ENCODE peak calls at places on chromosome 18, in nine cellular contexts. Q, N, M, P, Y, J, R, X and T are unnamed samples.

GRCh38 chr18:12686100-12686499 is 16.4 kb downstream of the CEP76 start:
- DNase-seq in Q (no peak), N (peak; percentile 30), M (no peak), P (no peak), Y (no peak), J (no peak), R (no peak), X (no peak), T (no peak)

GRCh38 chr18:59279722-59280121 is 6.5 kb upstream of the RAX start:
- DNase-seq in Q (no peak), N (no peak), M (no peak), P (no peak), Y (no peak), J (no peak), R (no peak), X (no peak), T (no peak)

GRCh38 chr18:12308386-12309100 is 502 bp downstream of the TUBB6 start:
- DNase-seq in Q (peak; percentile 82), N (peak; percentile 88), M (no peak), P (peak; percentile 90), Y (peak; percentile 87), J (no peak), R (no peak), X (peak; percentile 66), T (no peak)

GRCh38 chr18:25467226-25468065 is 115.5 kb upstream of the ZNF521 start:
- DNase-seq in Q (no peak), N (peak; percentile 43), M (no peak), P (peak; percentile 87), Y (peak; percentile 37), J (no peak), R (no peak), X (no peak), T (no peak)

GRCh38 chr18:3985664-3986063 is 469.4 kb downstream of the DLGAP1 start:
- DNase-seq in Q (no peak), N (peak; percentile 94), M (no peak), P (no peak), Y (no peak), J (no peak), R (no peak), X (no peak), T (no peak)

GRCh38 chr18:13480856-13481255 is 245.5 kb downstream of the FAM210A start:
- DNase-seq in Q (no peak), N (no peak), M (no peak), P (no peak), Y (no peak), J (no peak), R (no peak), X (no peak), T (no peak)

GRCh38 chr18:48078448-48078847 is 148.0 kb upstream of the SMAD2 start:
- DNase-seq in Q (no peak), N (no peak), M (no peak), P (no peak), Y (no peak), J (no peak), R (no peak), X (no peak), T (no peak)

GRCh38 chr18:34128436-34128835 is 96.3 kb downstream of the NOL4 start:
- DNase-seq in Q (no peak), N (peak; percentile 0), M (no peak), P (no peak), Y (no peak), J (no peak), R (no peak), X (no peak), T (no peak)

GRCh38 chr18:27005589-27005988 is 140.1 kb upstream of the AQP4 start:
- DNase-seq in Q (peak; percentile 14), N (no peak), M (no peak), P (no peak), Y (peak; percentile 51), J (no peak), R (no peak), X (no peak), T (no peak)

GRCh38 chr18:38262666-38263065 is 697.1 kb upstream of the CELF4 start:
- DNase-seq in Q (no peak), N (no peak), M (no peak), P (no peak), Y (no peak), J (no peak), R (no peak), X (no peak), T (no peak)

GRCh38 chr18:64618390-64618789 is 469.5 kb upstream of the LINC00305 start:
- DNase-seq in Q (no peak), N (no peak), M (no peak), P (no peak), Y (no peak), J (no peak), R (no peak), X (no peak), T (no peak)

GRCh38 chr18:811192-812122 is 585 bp downstream of the YES1 start:
- DNase-seq in Q (no peak), N (peak; percentile 26), M (peak; percentile 53), P (no peak), Y (peak; percentile 67), J (no peak), R (no peak), X (no peak), T (peak; percentile 74)

GRCh38 chr18:47036298-47036874 is 965 bp upstream of the ELOA2 start:
- DNase-seq in Q (peak; percentile 34), N (peak; percentile 28), M (no peak), P (no peak), Y (peak; percentile 39), J (no peak), R (no peak), X (no peak), T (no peak)

GRCh38 chr18:37476182-37476581 is 89.4 kb downstream of the CELF4 start:
- DNase-seq in Q (peak; percentile 59), N (peak; percentile 14), M (peak; percentile 15), P (no peak), Y (peak; percentile 73), J (no peak), R (peak; percentile 71), X (no peak), T (no peak)

GRCh38 chr18:63182861-63183260 is 136.7 kb downstream of the BCL2 start:
- DNase-seq in Q (no peak), N (no peak), M (no peak), P (no peak), Y (no peak), J (no peak), R (no peak), X (no peak), T (no peak)
- TF ChIP-seq CTCF in Q (no peak), N (no peak), M (no peak), P (no peak), Y (no peak), J (no peak), R (no peak), X (no peak), T (no peak)

GRCh38 chr18:79418642-79419041 is 22.9 kb downstream of the NFATC1 start:
- DNase-seq in Q (no peak), N (no peak), M (no peak), P (no peak), Y (no peak), J (no peak), R (no peak), X (no peak), T (no peak)

GRCh38 chr18:79418236-79418635 is 22.5 kb downstream of the NFATC1 start:
- DNase-seq in Q (no peak), N (no peak), M (no peak), P (no peak), Y (no peak), J (no peak), R (no peak), X (no peak), T (no peak)

GRCh38 chr18:79413901-79414300 is 18.2 kb downstream of the NFATC1 start:
- DNase-seq in Q (no peak), N (no peak), M (no peak), P (no peak), Y (no peak), J (no peak), R (no peak), X (no peak), T (no peak)

GRCh38 chr18:79416677-79417052 is 20.9 kb downstream of the NFATC1 start:
- DNase-seq in Q (no peak), N (no peak), M (no peak), P (no peak), Y (no peak), J (no peak), R (no peak), X (no peak), T (no peak)

DNA sequence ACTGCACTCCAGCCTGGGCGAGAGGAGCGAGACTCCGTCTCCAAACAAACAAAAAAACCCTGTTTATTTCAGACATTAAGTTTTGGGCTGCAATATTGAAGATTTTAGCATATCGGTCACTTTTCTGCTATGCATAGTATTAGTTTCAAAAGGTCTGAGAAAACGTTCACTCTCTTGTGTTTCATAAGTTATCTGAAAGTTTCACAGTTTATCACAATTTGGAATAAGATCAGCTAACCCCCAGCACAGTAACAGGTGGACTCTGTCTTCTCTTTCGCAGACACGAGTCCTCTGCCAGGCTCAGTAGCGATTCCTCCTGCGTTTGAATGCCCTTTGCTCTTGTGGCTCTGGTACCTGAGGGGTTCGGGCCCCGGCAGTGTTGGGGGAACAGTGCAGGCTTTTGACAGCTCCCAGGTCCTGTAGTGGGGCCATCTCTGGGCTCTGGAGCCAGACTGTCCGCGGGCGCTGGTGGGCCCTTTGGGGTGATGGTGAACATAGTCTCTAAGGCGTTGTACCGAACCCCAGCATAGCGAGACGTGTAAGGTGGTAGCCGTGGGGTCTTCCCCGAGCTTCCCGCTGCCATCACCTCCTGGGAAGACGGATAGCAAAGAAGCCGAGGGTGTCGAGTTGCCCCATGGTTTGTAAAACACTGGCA is 20.4 kb downstream of the NFATC1 start:
- DNase-seq in Q (no peak), N (no peak), M (no peak), P (no peak), Y (no peak), J (no peak), R (no peak), X (no peak), T (no peak)
- TF ChIP-seq CTCF in Q (no peak), N (no peak), M (no peak), P (no peak), Y (no peak), J (no peak), R (no peak), X (no peak), T (no peak)

GRCh38 chr18:58135806-58136331 is 91.8 kb downstream of the NEDD4L start:
- DNase-seq in Q (peak; percentile 79), N (peak; percentile 74), M (peak; percentile 27), P (peak; percentile 33), Y (peak; percentile 80), J (no peak), R (peak; percentile 75), X (no peak), T (no peak)
- TF ChIP-seq CTCF in Q (peak; percentile 85), N (peak; percentile 79), M (peak; percentile 78), P (peak; percentile 73), Y (peak; percentile 96), J (peak; percentile 66), R (peak; percentile 84), X (peak; percentile 89), T (peak; percentile 91)

DNA sequence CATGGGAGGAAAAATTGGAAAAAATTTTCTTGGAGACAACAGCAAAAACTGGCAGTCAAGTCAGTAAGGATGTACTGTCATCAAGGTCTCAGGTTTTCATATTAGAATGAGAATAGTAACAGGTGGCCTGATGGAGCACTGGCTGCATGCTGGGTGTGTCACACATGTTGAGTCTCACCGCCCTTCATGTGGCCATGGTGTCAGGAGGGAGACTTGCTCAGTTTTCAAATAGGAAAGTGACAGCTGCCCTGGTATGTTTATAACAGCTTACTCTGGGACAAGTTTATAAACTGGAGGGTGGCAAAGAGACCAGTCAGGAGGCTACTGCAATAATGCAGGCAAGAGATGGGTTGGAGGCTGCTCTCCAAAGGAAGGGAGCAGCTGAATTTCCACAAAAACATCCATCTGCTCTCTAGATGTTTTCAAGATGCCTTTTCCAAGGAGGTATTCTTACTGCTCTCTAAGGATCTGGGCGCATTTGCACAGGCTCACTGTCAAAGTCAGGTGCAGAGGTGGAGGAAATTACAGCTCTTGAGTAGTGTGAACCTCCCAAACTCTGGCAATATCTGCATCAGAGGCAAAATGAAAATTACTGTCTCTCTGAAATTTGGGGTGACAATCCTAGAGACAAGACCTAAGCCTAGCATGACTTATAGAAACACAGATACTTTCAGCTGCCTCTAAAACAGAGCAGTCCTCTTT is 321.9 kb upstream of the RAB12 start:
- DNase-seq in Q (no peak), N (no peak), M (no peak), P (no peak), Y (no peak), J (no peak), R (no peak), X (no peak), T (no peak)
- TF ChIP-seq CTCF in Q (no peak), N (no peak), M (no peak), P (no peak), Y (no peak), J (no peak), R (no peak), X (no peak), T (no peak)